ENCODE peak calls at places on chromosomes 7 and 10, in four cellular contexts. One of them, this sample, is unnamed.

GRCh38 chr10:86286591-86287421 is 79.8 kb downstream of the GRID1 start:
- DNase-seq in non-pigmented ciliary epithelial cell: no peak
- DNase-seq in nephron progenitor cell: no peak
- DNase-seq in memory B cell: no peak
- DNase-seq in this sample: no peak

GRCh38 chr10:29443745-29444523 is 155.1 kb downstream of the LYZL1 start:
- DNase-seq in nephron progenitor cell: no peak
- DNase-seq in non-pigmented ciliary epithelial cell: no peak
- DNase-seq in memory B cell: no peak
- DNase-seq in this sample: no peak

GRCh38 chr7:23247101-23247601 is 576 bp downstream of the GPNMB start:
- DNase-seq in non-pigmented ciliary epithelial cell: no peak
- DNase-seq in memory B cell: no peak
- DNase-seq in nephron progenitor cell: no peak
- DNase-seq in this sample: no peak

GRCh38 chr10:16905304-16905703 is 88.1 kb upstream of the RSU1 start:
- DNase-seq in non-pigmented ciliary epithelial cell: no peak
- DNase-seq in memory B cell: no peak
- DNase-seq in nephron progenitor cell: no peak
- DNase-seq in this sample: no peak

GRCh38 chr10:104680467-104681401 is 39.6 kb downstream of the SORCS3 start:
- DNase-seq in nephron progenitor cell: peak
- DNase-seq in memory B cell: no peak
- DNase-seq in non-pigmented ciliary epithelial cell: no peak
- DNase-seq in this sample: no peak

GRCh38 chr10:18164771-18165361 is 24.6 kb downstream of the CACNB2 start:
- DNase-seq in memory B cell: no peak
- DNase-seq in nephron progenitor cell: no peak
- DNase-seq in non-pigmented ciliary epithelial cell: peak
- DNase-seq in this sample: no peak

GRCh38 chr10:80412521-80412920 is 4.2 kb downstream of the PRXL2A start:
- DNase-seq in nephron progenitor cell: no peak
- DNase-seq in memory B cell: no peak
- DNase-seq in non-pigmented ciliary epithelial cell: no peak
- DNase-seq in this sample: no peak

GRCh38 chr7:1355568-1356340 is 103.5 kb downstream of the MICALL2 start:
- DNase-seq in nephron progenitor cell: no peak
- DNase-seq in memory B cell: no peak
- DNase-seq in non-pigmented ciliary epithelial cell: no peak
- DNase-seq in this sample: no peak

GRCh38 chr7:130009848-130010688 is 41.1 kb downstream of the ZC3HC1 start:
- DNase-seq in nephron progenitor cell: no peak
- DNase-seq in non-pigmented ciliary epithelial cell: no peak
- DNase-seq in memory B cell: no peak
- DNase-seq in this sample: no peak

GRCh38 chr7:138299046-138299445 is 161.0 kb upstream of the TRIM24 start:
- DNase-seq in non-pigmented ciliary epithelial cell: no peak
- DNase-seq in memory B cell: no peak
- DNase-seq in nephron progenitor cell: no peak
- DNase-seq in this sample: no peak

GRCh38 chr7:133230591-133231194 is 22.2 kb upstream of the EXOC4 start:
- DNase-seq in memory B cell: peak
- DNase-seq in nephron progenitor cell: peak
- DNase-seq in non-pigmented ciliary epithelial cell: peak
- DNase-seq in this sample: peak

GRCh38 chr10:103822795-103823194 is 32.6 kb downstream of the SH3PXD2A start:
- DNase-seq in non-pigmented ciliary epithelial cell: no peak
- DNase-seq in memory B cell: no peak
- DNase-seq in nephron progenitor cell: no peak
- DNase-seq in this sample: no peak

GRCh38 chr7:16594061-16594460 is 51.5 kb downstream of the ANKMY2 start:
- DNase-seq in nephron progenitor cell: no peak
- DNase-seq in non-pigmented ciliary epithelial cell: peak
- DNase-seq in memory B cell: no peak
- DNase-seq in this sample: no peak

GRCh38 chr7:82600601-82601000 is 157.0 kb upstream of the CACNA2D1 start:
- DNase-seq in nephron progenitor cell: no peak
- DNase-seq in memory B cell: no peak
- DNase-seq in non-pigmented ciliary epithelial cell: no peak
- DNase-seq in this sample: no peak

GRCh38 chr7:26091933-26092332 is 60.1 kb upstream of the NFE2L3 start:
- DNase-seq in non-pigmented ciliary epithelial cell: no peak
- DNase-seq in nephron progenitor cell: no peak
- DNase-seq in memory B cell: no peak
- DNase-seq in this sample: no peak

GRCh38 chr10:124166431-124167125 is 73.2 kb upstream of the CHST15 start:
- DNase-seq in memory B cell: no peak
- DNase-seq in nephron progenitor cell: no peak
- DNase-seq in non-pigmented ciliary epithelial cell: no peak
- DNase-seq in this sample: no peak

This sample was measured in naive B cell.